ENCODE peak calls at places on chromosomes 12 and 14, in nine cellular contexts. J is MM.1S, M is OCI-LY7, H is IMR-90, S is tibial nerve, Q is H9, A is pancreas, W is upper lobe of left lung, V is RWPE1. Y is an unnamed sample.

GRCh38 chr12:56488041-56488955 is at the start of gene GLS2:
- DNase-seq in J (peak; percentile 80), M (no peak), H (peak; percentile 73), S (peak; percentile 71), Q (peak; percentile 93), A (peak; percentile 85), W (peak; percentile 93), V (peak; percentile 94), Y (peak; percentile 90)

GRCh38 chr14:34721129-34721528 is 6.7 kb upstream of the CFL2 start:
- DNase-seq in J (no peak), M (no peak), H (no peak), S (no peak), Q (no peak), A (no peak), W (no peak), V (no peak), Y (no peak)

GRCh38 chr12:96908170-96908675 is 1.2 kb downstream of the NEDD1 start:
- DNase-seq in J (peak; percentile 12), M (no peak), H (no peak), S (no peak), Q (no peak), A (no peak), W (no peak), V (no peak), Y (no peak)

GRCh38 chr12:16473610-16474326 is 126.3 kb downstream of the MGST1 start:
- DNase-seq in J (no peak), M (no peak), H (peak; percentile 63), S (no peak), Q (no peak), A (no peak), W (no peak), V (peak; percentile 1), Y (no peak)

GRCh38 chr14:50714452-50715073 is 46.5 kb upstream of the SAV1 start:
- DNase-seq in J (peak; percentile 30), M (peak; percentile 52), H (peak; percentile 38), S (peak; percentile 46), Q (no peak), A (no peak), W (no peak), V (peak; percentile 36), Y (peak; percentile 23)

GRCh38 chr12:48961801-48962200 is 4.5 kb upstream of the ARF3 start:
- DNase-seq in J (no peak), M (no peak), H (no peak), S (no peak), Q (no peak), A (no peak), W (no peak), V (no peak), Y (no peak)

GRCh38 chr12:115223322-115223721 is 539.3 kb upstream of the TBX3 start:
- DNase-seq in J (no peak), M (no peak), H (peak; percentile 82), S (no peak), Q (no peak), A (no peak), W (no peak), V (peak; percentile 13), Y (no peak)

GRCh38 chr12:1619599-1619998 is 9.4 kb upstream of the WNT5B start:
- DNase-seq in J (peak; percentile 55), M (no peak), H (no peak), S (no peak), Q (no peak), A (no peak), W (no peak), V (no peak), Y (peak; percentile 42)

GRCh38 chr14:54565236-54566151 is 1.4 kb upstream of the SAMD4A start:
- DNase-seq in J (peak; percentile 75), M (peak; percentile 38), H (peak; percentile 90), S (peak; percentile 95), Q (peak; percentile 88), A (peak; percentile 97), W (peak; percentile 96), V (peak; percentile 90), Y (peak; percentile 93)

GRCh38 chr12:25960176-25960575 is 1.7 kb downstream of the RASSF8 start:
- DNase-seq in J (peak; percentile 12), M (no peak), H (peak; percentile 28), S (no peak), Q (no peak), A (no peak), W (no peak), V (no peak), Y (peak; percentile 46)

GRCh38 chr12:13425766-13426165 is 229.2 kb downstream of the EMP1 start:
- DNase-seq in J (no peak), M (no peak), H (peak; percentile 64), S (no peak), Q (no peak), A (no peak), W (no peak), V (peak; percentile 12), Y (no peak)

GRCh38 chr14:67391266-67391665 is 20.7 kb downstream of the PLEK2 start:
- DNase-seq in J (no peak), M (no peak), H (no peak), S (no peak), Q (no peak), A (no peak), W (no peak), V (no peak), Y (no peak)

GRCh38 chr14:36974985-36975384 is 197.4 kb downstream of the SLC25A21 start:
- DNase-seq in J (no peak), M (no peak), H (no peak), S (no peak), Q (no peak), A (no peak), W (no peak), V (no peak), Y (no peak)

GRCh38 chr14:99971929-99972747 is 93.1 kb upstream of the EVL start:
- DNase-seq in J (no peak), M (peak; percentile 19), H (peak; percentile 21), S (no peak), Q (no peak), A (peak; percentile 45), W (peak; percentile 84), V (peak; percentile 36), Y (no peak)

GRCh38 chr14:100471451-100472093 is 115.6 kb downstream of the BEGAIN start:
- DNase-seq in J (no peak), M (no peak), H (no peak), S (no peak), Q (no peak), A (no peak), W (peak; percentile 13), V (no peak), Y (no peak)

GRCh38 chr12:65565601-65566560 is 258.4 kb upstream of the HMGA2 start:
- DNase-seq in J (no peak), M (no peak), H (peak; percentile 99), S (no peak), Q (no peak), A (no peak), W (no peak), V (no peak), Y (no peak)

GRCh38 chr14:106286697-106287290 is 760.4 kb downstream of the TMEM121 start:
- DNase-seq in J (no peak), M (no peak), H (no peak), S (no peak), Q (no peak), A (no peak), W (peak; percentile 73), V (no peak), Y (peak; percentile 66)

GRCh38 chr14:32571995-32572866 is 243.1 kb downstream of the AKAP6 start:
- DNase-seq in J (no peak), M (no peak), H (no peak), S (no peak), Q (no peak), A (no peak), W (no peak), V (no peak), Y (no peak)

GRCh38 chr14:95523818-95524448 is 7.5 kb upstream of the SYNE3 start:
- DNase-seq in J (no peak), M (peak; percentile 31), H (peak; percentile 89), S (no peak), Q (no peak), A (no peak), W (no peak), V (no peak), Y (no peak)

GRCh38 chr12:75208851-75209781 is 523 bp downstream of the KCNC2 start:
- DNase-seq in J (no peak), M (no peak), H (peak; percentile 18), S (no peak), Q (peak; percentile 85), A (no peak), W (peak; percentile 77), V (peak; percentile 28), Y (peak; percentile 25)

GRCh38 chr12:109713187-109713984 is at the start of gene FAM222A:
- DNase-seq in J (peak; percentile 92), M (peak; percentile 97), H (peak; percentile 93), S (peak; percentile 91), Q (peak; percentile 99), A (peak; percentile 98), W (peak; percentile 99), V (peak; percentile 93), Y (peak; percentile 97)
- TF ChIP-seq CTCF in J (no peak), M (no peak), H (no peak), S (peak; percentile 55), Q (no peak), A (no peak), W (no peak), V (no peak), Y (peak; percentile 13)

DNA sequence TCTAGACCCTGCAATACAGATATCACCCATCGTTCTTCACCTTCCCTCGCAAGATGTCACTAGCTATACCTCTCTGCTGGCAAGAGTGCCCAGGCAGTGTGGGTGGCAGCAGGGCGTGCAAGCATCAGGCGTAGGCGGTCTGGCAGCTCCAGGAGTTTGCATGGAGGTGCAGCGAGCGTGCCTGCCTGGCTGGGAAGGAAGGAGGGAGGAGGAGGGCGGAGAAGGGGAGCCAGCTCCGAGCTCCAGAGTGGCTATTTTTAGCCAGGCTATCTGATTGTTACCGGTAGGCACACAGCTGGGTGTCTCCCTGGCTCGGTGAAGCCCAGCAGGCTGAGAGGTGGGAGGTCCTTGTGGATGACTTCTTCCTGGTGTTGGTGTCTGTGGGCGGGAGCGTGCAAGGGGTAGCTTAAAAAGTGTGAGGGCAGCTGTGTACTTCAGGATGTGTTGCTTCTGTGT is 6.2 kb downstream of the FOXJ2 start:
- DNase-seq in J (no peak), M (no peak), H (peak; percentile 72), S (no peak), Q (peak; percentile 89), A (peak; percentile 81), W (peak; percentile 48), V (peak; percentile 27), Y (peak; percentile 85)
- H3K27ac ChIP-seq in J (no peak overlapping the region), M (no peak overlapping the region), H (no peak overlapping the region), S (no peak overlapping the region), Q (no peak overlapping the region), A (no peak overlapping the region), W (peak overlapping the region; percentile 22), V (peak overlapping the region; percentile 73), Y (peak overlapping the region; percentile 63)

DNA sequence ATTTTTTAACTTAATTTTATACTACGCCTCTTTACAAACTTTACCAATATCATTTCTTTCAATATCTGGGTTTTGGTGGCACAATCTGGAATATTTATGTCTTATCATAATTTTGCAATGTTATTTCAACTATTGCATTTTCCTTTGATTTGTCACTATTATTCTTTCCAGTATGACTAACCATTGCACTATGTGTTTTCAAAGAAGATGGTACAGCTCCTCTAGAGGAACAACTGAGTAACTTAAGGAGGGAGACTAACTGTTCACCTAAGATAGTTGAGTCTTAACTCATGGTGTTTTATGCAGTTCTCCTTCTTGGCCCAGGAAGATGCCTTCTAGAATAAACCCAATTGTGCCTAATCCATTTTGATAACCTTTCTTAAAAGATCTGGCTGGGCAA is 60.5 kb upstream of the KIF21A start:
- DNase-seq in J (no peak), M (no peak), H (no peak), S (no peak), Q (no peak), A (no peak), W (no peak), V (peak; percentile 72), Y (no peak)
- TF ChIP-seq CTCF in J (no peak), M (no peak), H (no peak), S (no peak), Q (peak; percentile 38), A (no peak), W (no peak), V (peak; percentile 8), Y (no peak)

GRCh38 chr14:89027097-89027740 is 202.8 kb downstream of the TTC8 start:
- DNase-seq in J (peak; percentile 31), M (peak; percentile 49), H (peak; percentile 33), S (no peak), Q (peak; percentile 70), A (peak; percentile 63), W (peak; percentile 95), V (peak; percentile 51), Y (peak; percentile 54)
- H3K27ac ChIP-seq in J (no peak overlapping the region), M (no peak overlapping the region), H (peak overlapping the region; percentile 50), S (no peak overlapping the region), Q (no peak overlapping the region), A (no peak overlapping the region), W (no peak overlapping the region), V (no peak overlapping the region), Y (no peak overlapping the region)